ENCODE peak calls at places on chromosomes 12 and 14, in six cellular contexts. Y is HFF-Myc, H is left ventricle myocardium inferior, D is GM10248, A is omental fat pad, O is prostate gland. J is an unnamed sample.

GRCh38 chr12:4909397-4909733 is 340 bp upstream of the KCNA1 start:
- DNase-seq in Y (no peak), H (no peak), D (peak), A (no peak), O (no peak), J (no peak)

GRCh38 chr14:106417224-106418049 is 891.1 kb downstream of the TMEM121 start:
- DNase-seq in Y (no peak), H (peak), D (peak), A (peak), O (no peak), J (peak)

GRCh38 chr12:79690156-79690605 is 583 bp downstream of the PAWR start:
- DNase-seq in Y (no peak), H (no peak), D (no peak), A (no peak), O (no peak), J (no peak)

GRCh38 chr14:69980457-69981414 is 101.5 kb downstream of the SMOC1 start:
- DNase-seq in Y (no peak), H (no peak), D (no peak), A (no peak), O (no peak), J (no peak)

GRCh38 chr12:63753743-63754142 is 26.0 kb upstream of the RXYLT1 start:
- DNase-seq in Y (no peak), H (no peak), D (no peak), A (no peak), O (no peak), J (no peak)

GRCh38 chr12:94039914-94040313 is 108.5 kb upstream of the PLXNC1 start:
- DNase-seq in Y (no peak), H (no peak), D (no peak), A (no peak), O (no peak), J (no peak)

GRCh38 chr14:66401447-66402095 is 84.6 kb upstream of the CCDC196 start:
- DNase-seq in Y (no peak), H (no peak), D (no peak), A (no peak), O (no peak), J (no peak)

GRCh38 chr12:43978546-43978945 is 142.7 kb downstream of the TMEM117 start:
- DNase-seq in Y (no peak), H (no peak), D (no peak), A (no peak), O (no peak), J (no peak)

GRCh38 chr14:68020999-68021663 is 201.6 kb downstream of the RAD51B start:
- DNase-seq in Y (no peak), H (no peak), D (no peak), A (no peak), O (no peak), J (no peak)

GRCh38 chr12:49091056-49091835 is 3.4 kb downstream of the DHH start:
- DNase-seq in Y (no peak), H (no peak), D (no peak), A (no peak), O (no peak), J (no peak)

GRCh38 chr12:64634508-64635092 is 24.3 kb downstream of the RASSF3 start:
- DNase-seq in Y (no peak), H (no peak), D (no peak), A (no peak), O (no peak), J (no peak)

GRCh38 chr12:79162948-79163347 is 298.4 kb downstream of the SYT1 start:
- DNase-seq in Y (no peak), H (no peak), D (no peak), A (no peak), O (no peak), J (no peak)

GRCh38 chr12:58554522-58555157 is 365.7 kb downstream of the LRIG3 start:
- DNase-seq in Y (no peak), H (no peak), D (no peak), A (no peak), O (no peak), J (no peak)

GRCh38 chr12:93018610-93019009 is 89.5 kb upstream of the EEA1 start:
- DNase-seq in Y (no peak), H (no peak), D (no peak), A (no peak), O (no peak), J (no peak)

GRCh38 chr12:42473561-42473960 is 116.0 kb downstream of the PRICKLE1 start:
- DNase-seq in Y (no peak), H (no peak), D (no peak), A (no peak), O (no peak), J (no peak)

GRCh38 chr12:26830783-26831601 is 2.0 kb downstream of the ITPR2 start:
- DNase-seq in Y (no peak), H (no peak), D (no peak), A (no peak), O (no peak), J (no peak)

GRCh38 chr14:95361373-95362179 is 41.9 kb upstream of the CLMN start:
- DNase-seq in Y (no peak), H (no peak), D (peak), A (no peak), O (peak), J (peak)

GRCh38 chr14:55581011-55581806 is 1.2 kb downstream of the KTN1 start:
- DNase-seq in Y (no peak), H (peak), D (peak), A (no peak), O (peak), J (no peak)

DNA sequence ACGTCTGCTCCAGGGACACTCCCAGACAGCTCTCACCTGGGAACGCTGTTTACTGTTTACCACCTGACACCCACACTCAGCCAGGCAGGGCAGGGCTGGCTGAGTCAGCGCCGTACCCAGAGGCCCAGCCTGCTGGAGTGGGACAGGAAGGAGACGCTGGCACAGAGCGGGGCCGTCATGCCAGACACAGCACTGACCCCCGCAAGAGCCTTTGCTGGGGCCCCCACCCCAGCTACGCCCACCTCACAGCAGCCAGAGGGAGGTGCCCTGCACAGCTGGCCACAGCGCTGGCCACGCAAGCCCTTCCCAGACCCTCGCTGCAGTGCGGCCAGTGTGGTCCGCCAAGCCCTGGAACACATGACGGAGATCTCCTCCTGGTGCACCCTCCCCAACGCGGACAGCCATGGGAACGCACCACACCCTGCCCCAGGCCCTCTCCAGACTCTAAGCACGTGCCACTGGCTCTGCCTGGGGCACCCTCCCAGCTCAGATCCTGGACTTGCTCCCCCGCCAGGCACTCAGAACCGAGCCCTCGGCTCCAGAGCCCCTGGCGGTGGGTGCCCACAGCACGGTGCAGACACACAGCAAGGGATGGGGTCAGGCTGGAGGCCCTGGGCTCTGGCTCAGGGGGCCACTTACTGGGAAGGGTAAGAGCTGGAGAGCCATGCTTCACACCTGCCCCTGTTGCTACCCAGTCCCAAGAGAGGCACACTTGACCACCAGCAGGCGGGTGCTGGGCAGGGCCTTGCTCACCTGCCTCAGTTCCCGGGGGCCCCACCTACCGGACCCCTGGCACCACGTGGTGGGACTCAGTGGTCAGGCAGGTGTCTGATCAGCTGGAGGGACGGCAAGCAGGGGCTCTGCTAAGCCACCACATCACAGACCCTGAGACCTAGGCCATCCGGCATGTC is 5.6 kb downstream of the AHNAK2 start:
- DNase-seq in Y (no peak), H (peak), D (no peak), A (no peak), O (peak), J (no peak)
- TF ChIP-seq CTCF in Y (no peak), H (no peak), D (no peak), A (no peak), O (no peak), J (no peak)

GRCh38 chr12:122951979-122952892 is 14.0 kb downstream of the ABCB9 start:
- DNase-seq in Y (no peak), H (peak), D (peak), A (no peak), O (peak), J (no peak)
- TF ChIP-seq CTCF in Y (peak), H (peak), D (peak), A (peak), O (peak), J (peak)

DNA sequence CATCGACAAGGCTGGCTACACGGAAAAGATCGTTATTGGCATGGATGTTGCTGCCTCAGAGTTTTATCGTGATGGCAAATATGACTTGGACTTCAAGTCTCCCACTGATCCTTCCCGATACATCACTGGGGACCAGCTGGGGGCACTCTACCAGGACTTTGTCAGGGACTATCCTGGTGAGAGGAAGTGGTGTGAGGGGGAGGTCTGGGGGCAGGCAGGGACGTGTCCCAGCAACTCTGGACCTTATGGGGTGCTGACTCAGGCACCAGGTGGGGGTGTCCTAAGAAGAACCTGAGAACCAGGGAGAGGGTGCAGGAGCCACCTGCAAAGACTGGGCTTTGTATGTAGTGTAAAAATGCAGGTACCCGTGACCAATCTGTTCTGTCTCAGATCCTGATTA is 5.2 kb downstream of the ENO2 start:
- DNase-seq in Y (no peak), H (no peak), D (no peak), A (no peak), O (no peak), J (no peak)
- TF ChIP-seq CTCF in Y (peak), H (no peak), D (no peak), A (no peak), O (no peak), J (no peak)

GRCh38 chr14:101119830-101120571 is 216.5 kb upstream of the RTL1 start:
- DNase-seq in Y (no peak), H (no peak), D (no peak), A (peak), O (peak), J (no peak)
- TF ChIP-seq CTCF in Y (no peak), H (no peak), D (no peak), A (no peak), O (no peak), J (no peak)

GRCh38 chr12:57476162-57476992 is 3.3 kb downstream of the ARHGAP9 start:
- DNase-seq in Y (no peak), H (no peak), D (peak), A (no peak), O (no peak), J (no peak)
- TF ChIP-seq CTCF in Y (peak), H (no peak), D (peak), A (no peak), O (no peak), J (peak)

GRCh38 chr12:131527736-131528135 is 183.2 kb upstream of the SFSWAP start:
- DNase-seq in Y (no peak), H (no peak), D (no peak), A (no peak), O (no peak), J (no peak)

GRCh38 chr12:131529196-131530040 is 181.5 kb upstream of the SFSWAP start:
- DNase-seq in Y (no peak), H (no peak), D (no peak), A (no peak), O (no peak), J (no peak)

GRCh38 chr12:131530041-131530332 is 180.9 kb upstream of the SFSWAP start:
- DNase-seq in Y (no peak), H (no peak), D (no peak), A (no peak), O (no peak), J (no peak)

GRCh38 chr12:131528144-131528543 is 182.7 kb upstream of the SFSWAP start:
- DNase-seq in Y (no peak), H (no peak), D (no peak), A (no peak), O (no peak), J (no peak)

DNA sequence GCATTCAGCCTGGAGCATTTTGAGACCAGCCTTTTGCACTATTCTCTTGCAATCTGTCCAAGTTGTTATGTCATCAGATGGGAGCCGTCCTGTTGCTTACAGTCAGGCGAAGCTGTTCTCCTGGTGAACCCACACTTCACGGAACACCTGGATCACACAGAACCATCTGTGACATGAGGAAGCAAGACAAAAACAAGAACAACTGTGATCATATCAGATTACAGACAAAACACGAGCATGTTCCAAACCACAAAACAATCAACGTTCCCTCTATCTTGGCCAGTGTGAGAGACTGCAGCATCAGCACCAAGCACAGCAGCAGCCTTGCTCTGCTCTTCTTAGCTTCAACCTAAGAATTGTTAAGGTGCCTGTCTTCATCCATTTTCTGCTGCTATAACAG is 180.5 kb upstream of the SFSWAP start:
- DNase-seq in Y (no peak), H (no peak), D (no peak), A (no peak), O (no peak), J (no peak)
- TF ChIP-seq CTCF in Y (no peak), H (no peak), D (no peak), A (no peak), O (no peak), J (no peak)

DNA sequence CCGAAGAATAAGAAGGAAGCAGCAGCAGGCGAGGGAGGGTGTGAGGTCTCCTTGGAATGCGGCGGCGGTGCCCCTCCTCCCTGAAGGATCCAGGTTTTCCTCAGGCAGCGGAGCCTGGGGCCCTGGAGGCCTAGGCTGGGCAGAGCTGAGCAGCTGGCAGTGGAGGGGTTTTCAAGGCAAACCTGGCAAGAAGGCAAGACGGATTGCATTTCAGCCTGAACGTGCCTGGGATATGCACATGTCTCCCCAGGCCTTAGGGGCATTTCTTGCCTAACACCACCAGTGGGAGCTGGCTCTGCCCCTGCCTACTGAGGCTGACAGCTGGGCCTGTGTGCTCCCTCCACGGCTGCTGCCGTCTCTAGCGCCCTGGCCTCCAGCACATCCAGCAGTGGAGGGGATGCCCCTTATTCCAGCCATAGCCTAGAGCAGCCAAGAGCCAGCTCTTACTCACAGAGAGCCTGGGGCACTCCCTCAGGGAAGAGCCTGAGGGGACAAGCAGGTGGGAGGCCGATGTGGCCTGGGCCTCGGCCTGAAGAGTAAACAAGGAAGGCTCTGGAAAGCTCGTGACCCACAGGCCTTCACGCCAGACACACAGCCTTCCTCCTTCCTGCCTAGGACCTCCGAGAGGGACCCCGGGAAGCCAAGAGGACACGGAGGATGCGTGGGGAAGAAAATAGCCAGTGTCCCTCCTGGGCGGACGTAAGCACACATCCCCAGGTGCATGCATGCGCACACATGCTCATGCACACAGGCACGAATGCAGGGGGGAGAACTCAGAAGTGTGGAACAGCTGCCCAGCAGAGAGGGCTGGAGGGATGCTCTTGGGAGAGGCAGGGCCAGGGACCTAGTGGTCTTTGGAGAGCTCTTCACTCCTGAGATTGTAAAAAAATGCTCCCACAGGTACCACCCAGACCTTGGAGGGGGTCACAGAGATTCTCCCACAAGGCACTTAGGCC is 23.0 kb upstream of the EIF2B2 start:
- DNase-seq in Y (no peak), H (no peak), D (no peak), A (no peak), O (peak), J (no peak)
- TF ChIP-seq CTCF in Y (peak), H (no peak), D (no peak), A (no peak), O (no peak), J (peak)